ENCODE peak calls at places on chromosome 7, in six cellular contexts. A is AG10803, Y is AG04450, O is lower leg skin, Z is GM13976, X is endothelial cell. E is an unnamed sample.

GRCh38 chr7:30923009-30923773 is 11.5 kb downstream of the AQP1 start:
- DNase-seq in A (no peak), Y (no peak), O (peak; percentile 79), Z (peak; percentile 25), X (peak; percentile 1), E (no peak)

GRCh38 chr7:16392990-16393523 is 28.3 kb downstream of the CRPPA start:
- DNase-seq in A (no peak), Y (no peak), O (no peak), Z (no peak), X (no peak), E (no peak)

GRCh38 chr7:143263266-143264195 is at the start of gene GSTK1:
- DNase-seq in A (peak; percentile 60), Y (peak; percentile 16), O (peak; percentile 96), Z (peak; percentile 92), X (peak; percentile 67), E (peak; percentile 52)

GRCh38 chr7:155338632-155339320 is 41.1 kb downstream of the INSIG1 start:
- DNase-seq in A (no peak), Y (no peak), O (peak; percentile 78), Z (peak; percentile 43), X (no peak), E (no peak)

GRCh38 chr7:37354661-37355131 is 94.0 kb downstream of the ELMO1 start:
- DNase-seq in A (no peak), Y (no peak), O (peak; percentile 93), Z (no peak), X (peak; percentile 43), E (no peak)

GRCh38 chr7:155729847-155730246 is 82.4 kb downstream of the SHH start:
- DNase-seq in A (peak; percentile 14), Y (no peak), O (no peak), Z (no peak), X (no peak), E (no peak)

GRCh38 chr7:141115949-141116348 is 42.1 kb downstream of the TMEM178B start:
- DNase-seq in A (no peak), Y (no peak), O (peak; percentile 10), Z (no peak), X (no peak), E (no peak)

GRCh38 chr7:141700848-141701371 is 1.1 kb downstream of the DENND11 start:
- DNase-seq in A (no peak), Y (no peak), O (no peak), Z (peak; percentile 34), X (no peak), E (peak; percentile 7)

GRCh38 chr7:107999814-108000560 is 3.0 kb downstream of the LAMB1 start:
- DNase-seq in A (peak; percentile 52), Y (no peak), O (no peak), Z (no peak), X (no peak), E (peak; percentile 28)

DNA sequence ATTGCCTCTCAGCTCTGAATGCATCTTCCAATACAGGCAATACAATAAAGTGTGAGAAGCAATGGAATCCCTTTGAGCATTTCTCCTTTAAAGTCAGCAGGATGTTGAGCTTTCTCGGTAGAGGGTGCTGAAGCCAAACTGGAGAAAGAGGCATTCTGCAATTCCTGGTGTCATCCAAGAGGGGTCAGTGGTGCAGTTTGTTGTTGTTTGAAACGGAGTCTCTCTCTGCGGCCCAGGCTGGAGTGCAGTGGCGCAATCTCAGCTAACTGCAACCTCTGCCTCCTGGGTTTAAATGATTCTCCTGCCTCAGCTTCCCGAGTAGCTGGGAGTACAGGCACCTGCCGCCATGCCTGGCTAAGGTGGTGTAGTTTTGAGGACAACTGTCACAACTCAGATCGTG is 486.5 kb downstream of the CALN1 start:
- DNase-seq in A (no peak), Y (no peak), O (no peak), Z (no peak), X (no peak), E (no peak)
- TF ChIP-seq CTCF in A (no peak), Y (no peak), O (no peak), Z (no peak), X (no peak), E (no peak)

GRCh38 chr7:132608523-132608922 is 32.3 kb upstream of the PLXNA4 start:
- DNase-seq in A (no peak), Y (no peak), O (no peak), Z (no peak), X (no peak), E (no peak)

GRCh38 chr7:132604090-132604489 is 27.8 kb upstream of the PLXNA4 start:
- DNase-seq in A (no peak), Y (no peak), O (no peak), Z (no peak), X (no peak), E (no peak)

GRCh38 chr7:132601783-132602182 is 25.5 kb upstream of the PLXNA4 start:
- DNase-seq in A (no peak), Y (no peak), O (no peak), Z (no peak), X (no peak), E (no peak)

GRCh38 chr7:132607656-132608055 is 31.4 kb upstream of the PLXNA4 start:
- DNase-seq in A (no peak), Y (no peak), O (no peak), Z (no peak), X (no peak), E (no peak)

DNA sequence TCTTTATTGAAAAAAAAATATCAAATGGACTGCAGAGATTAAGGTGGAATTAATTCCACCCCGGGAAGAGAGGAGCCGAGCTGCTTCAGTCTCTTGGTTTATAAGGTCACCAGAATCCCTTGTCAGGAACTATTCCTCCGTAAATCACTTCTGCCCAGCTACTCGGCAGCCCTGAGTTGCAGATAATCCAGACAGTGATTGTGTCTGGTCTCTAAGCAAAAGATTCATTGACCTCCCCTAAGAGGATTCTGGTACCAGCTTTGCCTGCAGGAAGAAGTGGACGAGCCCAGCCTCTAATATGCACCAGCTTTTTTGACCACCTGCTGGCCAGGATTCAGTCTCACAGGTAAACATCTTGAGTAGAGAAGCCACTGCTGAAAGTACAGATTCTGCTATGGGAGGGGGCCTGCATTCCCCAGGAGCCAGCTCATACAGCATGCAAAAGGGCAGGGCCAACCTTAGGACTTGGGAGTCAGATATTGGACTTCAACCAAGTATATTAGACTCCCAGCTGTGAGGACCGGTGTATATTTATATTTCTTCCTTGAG is 27.0 kb upstream of the PLXNA4 start:
- DNase-seq in A (no peak), Y (no peak), O (no peak), Z (no peak), X (no peak), E (no peak)
- TF ChIP-seq CTCF in A (no peak), Y (no peak), O (no peak), Z (no peak), X (no peak), E (no peak)

DNA sequence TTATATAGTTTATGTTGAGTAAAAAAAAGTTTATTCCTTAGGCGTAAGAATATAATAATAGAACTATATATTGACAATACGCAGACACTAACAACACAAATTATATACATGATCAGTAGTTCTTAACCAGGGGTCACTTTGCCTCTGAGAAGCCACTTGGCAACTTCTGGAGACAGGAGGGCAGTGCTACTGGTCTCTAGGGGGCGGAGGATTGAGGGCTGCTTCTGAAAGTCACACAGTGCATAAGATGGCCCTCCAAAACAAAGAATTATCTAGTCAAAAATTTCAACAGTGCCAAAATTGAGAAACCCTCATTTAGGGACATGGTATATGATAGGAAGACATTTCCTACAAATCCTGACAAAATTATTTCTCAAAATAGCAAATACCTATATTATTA is 77.1 kb downstream of the THSD7A start:
- DNase-seq in A (no peak), Y (no peak), O (no peak), Z (no peak), X (no peak), E (no peak)
- TF ChIP-seq CTCF in A (no peak), Y (no peak), O (no peak), Z (no peak), X (no peak), E (no peak)

GRCh38 chr7:64685091-64685490 is 19.2 kb downstream of the ZNF107 start:
- DNase-seq in A (no peak), Y (no peak), O (no peak), Z (no peak), X (no peak), E (no peak)
- TF ChIP-seq CTCF in A (no peak), Y (no peak), O (no peak), Z (no peak), X (no peak), E (no peak)

GRCh38 chr7:45219130-45219529 is 61.5 kb downstream of the RAMP3 start:
- DNase-seq in A (no peak), Y (no peak), O (peak; percentile 53), Z (no peak), X (no peak), E (no peak)

GRCh38 chr7:45216181-45216580 is 58.6 kb downstream of the RAMP3 start:
- DNase-seq in A (no peak), Y (no peak), O (no peak), Z (no peak), X (no peak), E (no peak)

GRCh38 chr7:45216622-45217165 is 59.1 kb downstream of the RAMP3 start:
- DNase-seq in A (no peak), Y (no peak), O (no peak), Z (no peak), X (no peak), E (no peak)

GRCh38 chr7:45215611-45216062 is 58.0 kb downstream of the RAMP3 start:
- DNase-seq in A (no peak), Y (no peak), O (no peak), Z (no peak), X (no peak), E (no peak)

DNA sequence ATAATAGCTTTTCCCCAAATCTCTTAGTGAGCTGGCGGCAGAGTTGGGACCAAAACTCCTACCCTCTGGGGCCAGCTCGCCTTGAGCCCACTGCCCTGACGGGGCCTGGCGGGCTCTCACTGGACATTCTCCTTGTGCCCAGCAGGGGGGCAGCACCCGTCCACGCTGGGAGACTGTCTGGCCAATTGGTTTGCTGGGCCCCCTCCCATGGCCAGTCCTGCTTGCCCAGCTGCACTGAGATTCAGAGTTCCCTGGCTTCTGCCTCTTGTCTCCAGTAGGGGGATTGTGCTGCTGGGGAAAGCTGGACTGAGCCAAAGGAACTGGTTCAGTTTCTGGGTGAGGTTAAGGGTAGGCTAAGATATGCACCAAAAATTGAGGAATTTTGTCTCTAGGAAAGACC is 59.8 kb downstream of the RAMP3 start:
- DNase-seq in A (no peak), Y (no peak), O (no peak), Z (no peak), X (no peak), E (no peak)
- TF ChIP-seq CTCF in A (peak; percentile 55), Y (peak; percentile 30), O (no peak), Z (no peak), X (no peak), E (no peak)

DNA sequence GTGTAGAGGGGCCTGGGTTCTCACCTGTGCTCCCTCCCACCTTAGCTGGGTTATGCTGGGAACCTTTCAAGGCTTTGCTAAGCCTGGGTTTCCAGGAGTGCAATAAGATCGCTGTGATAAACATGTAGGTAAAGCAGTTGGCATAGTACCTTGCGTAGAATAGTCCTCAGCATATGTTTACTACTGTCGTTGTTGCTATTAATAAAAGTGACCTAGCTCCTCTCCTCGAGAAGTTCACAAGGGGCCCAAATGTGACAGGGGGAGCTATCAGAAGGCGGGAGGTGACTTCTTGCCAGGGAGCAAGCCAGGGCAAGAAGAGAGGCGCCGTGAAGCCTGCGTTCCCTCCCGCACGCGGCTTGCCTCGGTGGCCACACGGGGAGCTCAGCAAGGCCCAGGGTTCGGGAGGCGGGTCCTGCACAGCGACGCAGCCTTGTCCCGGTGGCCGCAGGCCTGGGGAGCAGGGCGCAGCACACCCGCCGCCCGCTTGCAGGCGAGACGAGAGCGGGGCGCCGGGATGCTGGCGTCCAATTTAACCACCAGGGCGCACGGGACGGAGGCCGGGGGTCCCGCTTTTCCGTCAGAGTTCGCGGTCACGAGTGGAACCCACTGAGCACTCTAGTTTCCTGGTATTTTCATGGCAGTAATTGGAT is 106.2 kb downstream of the SNX10 start:
- DNase-seq in A (peak; percentile 4), Y (no peak), O (no peak), Z (no peak), X (peak; percentile 60), E (no peak)
- TF ChIP-seq CTCF in A (no peak), Y (no peak), O (no peak), Z (no peak), X (no peak), E (no peak)

E was measured in HFFc6.